ENCODE peak calls at places on chromosome 11, in nine cellular contexts. One of them, this sample, is unnamed.

GRCh38 chr11:73875840-73876239 is 806 bp downstream of the COA4 start:
- DNase-seq in stomach: no peak
- DNase-seq in right lobe of liver: no peak
- DNase-seq in ovary: no peak
- DNase-seq in lower leg skin: no peak
- DNase-seq in heart left ventricle: no peak
- DNase-seq in uterus: no peak
- DNase-seq in HCT116: no peak
- DNase-seq in A549: no peak
- DNase-seq in this sample: no peak

GRCh38 chr11:28963189-28963588 is 855.0 kb downstream of the METTL15 start:
- DNase-seq in stomach: no peak
- DNase-seq in uterus: no peak
- DNase-seq in lower leg skin: no peak
- DNase-seq in right lobe of liver: no peak
- DNase-seq in HCT116: no peak
- DNase-seq in ovary: no peak
- DNase-seq in A549: no peak
- DNase-seq in heart left ventricle: no peak
- DNase-seq in this sample: no peak

GRCh38 chr11:7637447-7638157 is 35.7 kb downstream of the CYB5R2 start:
- DNase-seq in ovary: peak; percentile 70
- DNase-seq in A549: no peak
- DNase-seq in uterus: peak; percentile 75
- DNase-seq in HCT116: no peak
- DNase-seq in right lobe of liver: no peak
- DNase-seq in heart left ventricle: peak; percentile 37
- DNase-seq in stomach: no peak
- DNase-seq in lower leg skin: peak; percentile 86
- DNase-seq in this sample: no peak

GRCh38 chr11:122246885-122247284 is 130.9 kb upstream of the BLID start:
- DNase-seq in HCT116: no peak
- DNase-seq in stomach: no peak
- DNase-seq in ovary: no peak
- DNase-seq in lower leg skin: no peak
- DNase-seq in right lobe of liver: no peak
- DNase-seq in uterus: no peak
- DNase-seq in heart left ventricle: no peak
- DNase-seq in A549: no peak
- DNase-seq in this sample: no peak

GRCh38 chr11:76947790-76948189 is 86.4 kb upstream of the B3GNT6 start:
- DNase-seq in ovary: no peak
- DNase-seq in right lobe of liver: no peak
- DNase-seq in HCT116: no peak
- DNase-seq in A549: no peak
- DNase-seq in heart left ventricle: no peak
- DNase-seq in stomach: no peak
- DNase-seq in lower leg skin: no peak
- DNase-seq in uterus: no peak
- DNase-seq in this sample: no peak

GRCh38 chr11:832529-833113 is at the start of gene CD151:
- DNase-seq in A549: peak; percentile 68
- DNase-seq in heart left ventricle: peak; percentile 63
- DNase-seq in lower leg skin: no peak
- DNase-seq in ovary: peak; percentile 64
- DNase-seq in stomach: peak; percentile 73
- DNase-seq in uterus: no peak
- DNase-seq in HCT116: no peak
- DNase-seq in right lobe of liver: no peak
- DNase-seq in this sample: peak; percentile 77

GRCh38 chr11:62547691-62548281 is 1.2 kb upstream of the AHNAK start:
- DNase-seq in uterus: peak; percentile 59
- DNase-seq in HCT116: no peak
- DNase-seq in lower leg skin: no peak
- DNase-seq in stomach: peak; percentile 51
- DNase-seq in A549: peak; percentile 65
- DNase-seq in heart left ventricle: peak; percentile 80
- DNase-seq in right lobe of liver: peak; percentile 92
- DNase-seq in ovary: peak; percentile 47
- DNase-seq in this sample: no peak

GRCh38 chr11:10026514-10026913 is 267.5 kb downstream of the SBF2 start:
- DNase-seq in ovary: no peak
- DNase-seq in A549: no peak
- DNase-seq in right lobe of liver: no peak
- DNase-seq in stomach: no peak
- DNase-seq in heart left ventricle: no peak
- DNase-seq in lower leg skin: no peak
- DNase-seq in uterus: no peak
- DNase-seq in HCT116: no peak
- DNase-seq in this sample: no peak

GRCh38 chr11:74138021-74138420 is 32.8 kb downstream of the C2CD3 start:
- DNase-seq in heart left ventricle: no peak
- DNase-seq in ovary: no peak
- DNase-seq in lower leg skin: no peak
- DNase-seq in uterus: no peak
- DNase-seq in stomach: no peak
- DNase-seq in A549: peak; percentile 68
- DNase-seq in HCT116: no peak
- DNase-seq in right lobe of liver: no peak
- DNase-seq in this sample: no peak

GRCh38 chr11:33970984-33971466 is 79.1 kb upstream of the LMO2 start:
- DNase-seq in right lobe of liver: peak; percentile 54
- DNase-seq in heart left ventricle: peak; percentile 48
- DNase-seq in HCT116: peak; percentile 64
- DNase-seq in ovary: peak; percentile 35
- DNase-seq in uterus: peak; percentile 32
- DNase-seq in lower leg skin: peak; percentile 85
- DNase-seq in A549: peak; percentile 66
- DNase-seq in stomach: peak; percentile 30
- DNase-seq in this sample: peak; percentile 47

DNA sequence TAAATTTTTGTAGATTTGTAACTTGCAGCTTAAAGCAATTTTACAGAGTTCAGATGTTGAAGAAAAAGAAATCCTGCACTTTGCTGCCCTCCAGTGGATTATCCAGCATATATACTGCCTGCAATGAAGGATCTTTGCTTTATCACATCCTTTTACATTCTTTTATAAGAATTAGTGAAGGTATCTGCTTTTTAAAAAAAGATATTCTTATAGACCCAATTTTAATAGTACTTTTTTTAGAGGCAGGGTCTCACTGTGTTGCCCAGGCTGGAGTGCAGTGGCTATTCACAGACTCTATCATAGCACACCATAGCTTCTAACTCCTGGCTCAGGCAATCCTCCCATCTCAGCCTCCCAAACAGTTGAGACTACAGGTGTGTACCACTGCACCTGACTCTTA is 60.7 kb downstream of the TTC17 start:
- DNase-seq in stomach: peak; percentile 41
- DNase-seq in lower leg skin: no peak
- DNase-seq in heart left ventricle: no peak
- DNase-seq in right lobe of liver: no peak
- DNase-seq in uterus: no peak
- DNase-seq in HCT116: peak; percentile 2
- DNase-seq in A549: peak; percentile 44
- DNase-seq in ovary: no peak
- DNase-seq in this sample: no peak
- TF ChIP-seq POLR2A in stomach: no peak
- TF ChIP-seq POLR2A in lower leg skin: no peak
- TF ChIP-seq POLR2A in heart left ventricle: no peak
- TF ChIP-seq POLR2A in right lobe of liver: no peak
- TF ChIP-seq POLR2A in uterus: no peak
- TF ChIP-seq POLR2A in HCT116: no peak
- TF ChIP-seq POLR2A in A549: no peak
- TF ChIP-seq POLR2A in ovary: no peak
- TF ChIP-seq POLR2A in this sample: no peak

GRCh38 chr11:69638941-69639681 is 1.8 kb upstream of the CCND1 start:
- DNase-seq in lower leg skin: peak; percentile 98
- DNase-seq in HCT116: peak; percentile 95
- DNase-seq in right lobe of liver: peak; percentile 96
- DNase-seq in A549: peak; percentile 98
- DNase-seq in uterus: peak; percentile 80
- DNase-seq in stomach: peak; percentile 91
- DNase-seq in heart left ventricle: peak; percentile 96
- DNase-seq in ovary: peak; percentile 64
- DNase-seq in this sample: no peak
- TF ChIP-seq POLR2A in lower leg skin: no peak
- TF ChIP-seq POLR2A in HCT116: peak; percentile 67
- TF ChIP-seq POLR2A in right lobe of liver: peak; percentile 82
- TF ChIP-seq POLR2A in A549: peak; percentile 48
- TF ChIP-seq POLR2A in uterus: peak; percentile 41
- TF ChIP-seq POLR2A in stomach: no peak
- TF ChIP-seq POLR2A in heart left ventricle: peak; percentile 71
- TF ChIP-seq POLR2A in ovary: no peak
- TF ChIP-seq POLR2A in this sample: no peak

DNA sequence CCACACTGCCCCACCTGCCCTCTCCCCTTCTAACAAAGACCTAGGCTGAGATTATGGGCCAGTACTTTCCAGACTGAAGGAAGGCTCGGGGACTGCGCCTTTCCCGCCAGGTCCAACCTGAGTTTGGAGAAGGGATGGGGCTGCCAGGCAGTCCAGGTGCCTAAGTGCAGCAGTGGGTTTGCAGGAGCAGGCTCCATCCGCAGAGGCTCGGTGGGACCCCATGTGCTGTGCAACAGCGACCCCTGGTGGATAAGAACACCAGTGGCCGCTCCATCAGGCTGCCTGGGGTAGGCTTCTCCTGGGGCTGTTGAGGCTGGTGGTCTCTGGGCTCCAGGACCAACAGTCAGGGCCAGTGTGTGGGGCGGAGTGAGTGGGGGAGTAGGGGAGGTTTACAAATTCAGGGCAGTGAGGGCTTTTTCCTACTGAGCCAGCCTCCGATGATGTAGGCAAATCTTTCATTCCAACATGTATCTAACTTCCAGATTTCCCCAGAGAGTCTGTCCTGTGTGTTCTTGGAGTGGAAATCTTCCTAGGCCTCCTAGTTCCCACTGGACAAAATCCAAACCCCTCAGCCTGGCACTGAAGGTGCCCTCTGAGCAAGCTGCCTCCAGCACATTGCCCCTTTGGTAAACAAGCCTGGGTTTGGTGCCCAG is 94.0 kb downstream of the INSC start:
- DNase-seq in HCT116: peak; percentile 43
- DNase-seq in stomach: peak; percentile 80
- DNase-seq in uterus: peak; percentile 23
- DNase-seq in heart left ventricle: peak; percentile 67
- DNase-seq in right lobe of liver: peak; percentile 87
- DNase-seq in ovary: peak; percentile 20
- DNase-seq in lower leg skin: peak; percentile 91
- DNase-seq in A549: peak; percentile 56
- DNase-seq in this sample: peak; percentile 69
- TF ChIP-seq POLR2A in HCT116: no peak
- TF ChIP-seq POLR2A in stomach: no peak
- TF ChIP-seq POLR2A in uterus: no peak
- TF ChIP-seq POLR2A in heart left ventricle: no peak
- TF ChIP-seq POLR2A in right lobe of liver: no peak
- TF ChIP-seq POLR2A in ovary: no peak
- TF ChIP-seq POLR2A in lower leg skin: no peak
- TF ChIP-seq POLR2A in A549: no peak
- TF ChIP-seq POLR2A in this sample: no peak

DNA sequence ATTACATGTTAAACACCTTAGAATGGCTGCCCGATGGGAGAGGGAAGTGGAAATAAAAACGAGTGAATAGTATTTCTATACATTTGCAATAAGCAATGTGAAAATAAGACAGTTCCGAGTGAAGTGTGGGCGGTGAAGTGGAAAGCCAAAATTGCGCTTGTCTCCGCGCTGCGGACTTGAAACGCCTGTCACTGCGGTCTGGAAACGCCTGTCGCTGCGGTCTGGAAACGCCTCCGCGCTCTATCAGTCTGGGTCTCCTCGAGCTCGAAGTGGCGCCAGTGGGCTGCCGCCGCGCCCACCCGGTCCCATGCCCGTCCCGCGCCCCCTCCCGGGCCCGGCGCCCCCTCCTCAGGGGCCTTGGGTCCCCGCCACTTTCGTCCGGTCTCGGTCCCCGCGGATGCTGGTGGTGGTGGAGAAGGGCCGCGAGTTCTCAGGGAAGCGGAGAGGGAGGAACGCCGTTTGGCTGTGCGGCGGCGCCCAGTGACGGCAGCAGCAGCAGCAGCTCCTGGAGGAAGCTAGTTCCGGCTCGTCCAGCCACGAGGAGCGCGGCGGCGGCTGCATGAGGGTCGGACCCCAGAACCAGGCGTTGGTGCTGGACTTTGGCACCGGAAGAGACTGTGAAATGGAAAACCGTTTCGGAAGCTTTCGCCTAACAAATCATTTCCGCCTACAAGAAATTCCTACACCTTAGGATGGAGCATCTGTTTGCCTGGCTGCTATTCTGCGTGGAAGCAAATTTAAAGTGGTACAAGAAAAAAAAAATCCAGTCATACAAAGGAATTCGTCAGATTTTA is 1.8 kb downstream of the NCR3LG1 start:
- DNase-seq in heart left ventricle: peak; percentile 85
- DNase-seq in ovary: peak; percentile 73
- DNase-seq in uterus: peak; percentile 56
- DNase-seq in right lobe of liver: peak; percentile 69
- DNase-seq in lower leg skin: peak; percentile 93
- DNase-seq in stomach: peak; percentile 73
- DNase-seq in A549: peak; percentile 91
- DNase-seq in HCT116: peak; percentile 54
- DNase-seq in this sample: peak; percentile 24
- TF ChIP-seq POLR2A in heart left ventricle: no peak
- TF ChIP-seq POLR2A in ovary: peak; percentile 42
- TF ChIP-seq POLR2A in uterus: peak; percentile 35
- TF ChIP-seq POLR2A in right lobe of liver: peak; percentile 34
- TF ChIP-seq POLR2A in lower leg skin: no peak
- TF ChIP-seq POLR2A in stomach: no peak
- TF ChIP-seq POLR2A in A549: peak; percentile 44
- TF ChIP-seq POLR2A in HCT116: peak; percentile 10
- TF ChIP-seq POLR2A in this sample: no peak

GRCh38 chr11:124875943-124876817 is 10.9 kb downstream of the ROBO3 start:
- DNase-seq in uterus: peak; percentile 91
- DNase-seq in lower leg skin: peak; percentile 96
- DNase-seq in right lobe of liver: peak; percentile 82
- DNase-seq in heart left ventricle: peak; percentile 89
- DNase-seq in HCT116: peak; percentile 94
- DNase-seq in stomach: peak; percentile 82
- DNase-seq in A549: peak; percentile 90
- DNase-seq in ovary: peak; percentile 95
- DNase-seq in this sample: peak; percentile 93
- TF ChIP-seq POLR2A in uterus: peak; percentile 49
- TF ChIP-seq POLR2A in lower leg skin: no peak
- TF ChIP-seq POLR2A in right lobe of liver: peak; percentile 64
- TF ChIP-seq POLR2A in heart left ventricle: no peak
- TF ChIP-seq POLR2A in HCT116: peak; percentile 15
- TF ChIP-seq POLR2A in stomach: no peak
- TF ChIP-seq POLR2A in A549: peak; percentile 49
- TF ChIP-seq POLR2A in ovary: peak; percentile 47
- TF ChIP-seq POLR2A in this sample: no peak

GRCh38 chr11:56751480-56751879 is 3.0 kb upstream of the OR9G4 start:
- DNase-seq in stomach: no peak
- DNase-seq in uterus: no peak
- DNase-seq in ovary: no peak
- DNase-seq in A549: no peak
- DNase-seq in lower leg skin: no peak
- DNase-seq in heart left ventricle: no peak
- DNase-seq in HCT116: no peak
- DNase-seq in right lobe of liver: no peak
- DNase-seq in this sample: no peak

GRCh38 chr11:56750190-56750589 is 1.7 kb upstream of the OR9G4 start:
- DNase-seq in ovary: no peak
- DNase-seq in uterus: no peak
- DNase-seq in A549: peak; percentile 4
- DNase-seq in stomach: no peak
- DNase-seq in HCT116: no peak
- DNase-seq in lower leg skin: no peak
- DNase-seq in heart left ventricle: no peak
- DNase-seq in right lobe of liver: no peak
- DNase-seq in this sample: no peak

GRCh38 chr11:56748597-56748996 is at the start of gene OR9G4:
- DNase-seq in stomach: no peak
- DNase-seq in A549: no peak
- DNase-seq in ovary: no peak
- DNase-seq in lower leg skin: no peak
- DNase-seq in HCT116: no peak
- DNase-seq in heart left ventricle: no peak
- DNase-seq in uterus: no peak
- DNase-seq in right lobe of liver: no peak
- DNase-seq in this sample: no peak
- TF ChIP-seq POLR2A in stomach: no peak
- TF ChIP-seq POLR2A in A549: no peak
- TF ChIP-seq POLR2A in ovary: no peak
- TF ChIP-seq POLR2A in lower leg skin: no peak
- TF ChIP-seq POLR2A in HCT116: no peak
- TF ChIP-seq POLR2A in heart left ventricle: no peak
- TF ChIP-seq POLR2A in uterus: no peak
- TF ChIP-seq POLR2A in right lobe of liver: no peak
- TF ChIP-seq POLR2A in this sample: no peak

This sample was measured in GM12892.